ENCODE peak calls at places on chromosome 13, in seven cellular contexts. T is tibial nerve, J is foreskin fibroblast, H is GM12865, B is stomach, G is IMR-90, E is esophagus squamous epithelium. S is an unnamed sample.

GRCh38 chr13:24355103-24355502 is 45.7 kb downstream of the C1QTNF9 start:
- DNase-seq in J (no peak), B (no peak), G (no peak), T (no peak), H (no peak), E (no peak), S (no peak)

GRCh38 chr13:88919970-88920628 is 1248.9 kb downstream of the SLITRK5 start:
- DNase-seq in J (no peak), T (no peak), G (no peak), H (peak; percentile 35), E (no peak), B (no peak), S (no peak)

GRCh38 chr13:72875233-72875632 is 93.3 kb downstream of the PIBF1 start:
- DNase-seq in E (no peak), B (no peak), T (no peak), G (no peak), H (no peak), J (no peak), S (no peak)

GRCh38 chr13:33446821-33447481 is 161.4 kb upstream of the STARD13 start:
- DNase-seq in J (peak; percentile 26), B (peak; percentile 62), E (no peak), T (no peak), H (no peak), G (no peak), S (peak; percentile 10)

GRCh38 chr13:20988033-20988908 is 73.1 kb downstream of the LATS2 start:
- DNase-seq in T (no peak), J (no peak), E (no peak), H (no peak), G (no peak), B (no peak), S (no peak)

GRCh38 chr13:112457485-112457884 is 81.3 kb downstream of the SPACA7 start:
- DNase-seq in J (no peak), B (no peak), E (no peak), H (no peak), G (no peak), T (no peak), S (no peak)

GRCh38 chr13:106474906-106475305 is 60.6 kb downstream of the EFNB2 start:
- DNase-seq in B (no peak), J (no peak), H (no peak), E (no peak), T (no peak), G (no peak), S (no peak)

GRCh38 chr13:70817571-70817970 is 709.3 kb upstream of the KLHL1 start:
- DNase-seq in B (no peak), T (no peak), E (no peak), J (peak; percentile 20), H (no peak), G (peak; percentile 41), S (no peak)

GRCh38 chr13:107252428-107252827 is 684.5 kb upstream of the ARGLU1 start:
- DNase-seq in B (no peak), J (no peak), E (no peak), T (no peak), G (no peak), H (no peak), S (no peak)

GRCh38 chr13:91126806-91127205 is 220.7 kb upstream of the MIR17HG start:
- DNase-seq in G (no peak), T (no peak), H (no peak), B (no peak), E (no peak), J (no peak), S (no peak)

GRCh38 chr13:113437408-113438010 is 15.8 kb downstream of the ADPRHL1 start:
- DNase-seq in J (peak; percentile 45), H (no peak), E (no peak), G (peak; percentile 7), B (peak; percentile 60), T (no peak), S (no peak)

GRCh38 chr13:20136781-20137703 is 23.8 kb downstream of the GJA3 start:
- DNase-seq in H (peak; percentile 48), B (peak; percentile 59), J (peak; percentile 65), T (no peak), G (no peak), E (no peak), S (peak; percentile 54)

GRCh38 chr13:99464441-99464949 is 36.8 kb upstream of the TM9SF2 start:
- DNase-seq in E (no peak), J (peak; percentile 72), T (no peak), G (peak; percentile 48), B (no peak), H (peak; percentile 19), S (no peak)

GRCh38 chr13:113095146-113096051 is 10.2 kb upstream of the F7 start:
- DNase-seq in E (no peak), B (no peak), G (no peak), J (no peak), H (no peak), T (no peak), S (no peak)

GRCh38 chr13:107650081-107650701 is 565.1 kb downstream of the LIG4 start:
- DNase-seq in T (peak; percentile 15), B (peak; percentile 53), G (peak; percentile 62), E (no peak), J (no peak), H (peak; percentile 65), S (peak; percentile 64)

GRCh38 chr13:112891477-112892401 is 77.3 kb upstream of the MCF2L start:
- DNase-seq in E (no peak), H (no peak), T (no peak), G (no peak), B (peak; percentile 40), J (no peak), S (peak; percentile 41)

GRCh38 chr13:30148171-30148754 is 159.1 kb downstream of the KATNAL1 start:
- DNase-seq in H (peak; percentile 63), T (no peak), E (no peak), J (no peak), B (no peak), G (no peak), S (no peak)

GRCh38 chr13:76873454-76873853 is 12.8 kb downstream of the KCTD12 start:
- DNase-seq in B (no peak), H (no peak), T (no peak), E (no peak), G (no peak), J (no peak), S (no peak)

GRCh38 chr13:75514080-75515040 is 23.3 kb downstream of the COMMD6 start:
- DNase-seq in J (peak; percentile 36), G (peak; percentile 56), B (no peak), T (no peak), H (no peak), E (no peak), S (no peak)

GRCh38 chr13:102584423-102584822 is 12.4 kb upstream of the TPP2 start:
- DNase-seq in B (no peak), H (peak; percentile 23), E (no peak), G (no peak), J (peak; percentile 22), T (no peak), S (no peak)

DNA sequence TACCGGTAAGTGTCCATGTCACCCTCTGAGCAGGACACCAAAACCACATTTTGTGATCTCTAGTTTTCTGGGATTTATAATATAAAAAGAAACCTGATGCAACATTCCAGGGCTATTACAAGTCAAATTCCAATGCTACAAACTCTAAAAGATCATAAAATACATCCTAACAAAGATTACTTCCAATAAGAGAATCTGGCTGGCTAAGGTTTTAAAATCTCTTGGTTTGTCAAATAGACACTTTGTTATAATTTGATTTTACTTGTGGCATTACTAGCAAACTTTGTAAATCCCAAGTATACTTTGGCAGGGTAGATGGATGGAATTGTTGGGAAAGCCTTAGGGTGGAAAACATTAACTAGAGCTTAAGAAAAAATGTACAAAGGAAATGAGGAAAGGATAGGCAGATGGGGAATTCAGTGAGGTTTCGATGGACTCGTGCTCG is 74.0 kb upstream of the POMP start:
- DNase-seq in H (no peak), T (no peak), E (no peak), G (peak; percentile 71), J (peak; percentile 67), B (no peak), S (no peak)
- H3K4me3 ChIP-seq in H (no peak overlapping the region), T (no peak overlapping the region), E (no peak overlapping the region), G (no peak overlapping the region), J (no peak overlapping the region), B (no peak overlapping the region), S (no peak overlapping the region)

GRCh38 chr13:65631078-65631477 is 1599.1 kb downstream of the PCDH9 start:
- DNase-seq in J (peak; percentile 16), E (no peak), B (no peak), H (no peak), G (peak; percentile 4), T (no peak), S (no peak)
- TF ChIP-seq CTCF in J (no peak), E (no peak), B (no peak), H (no peak), G (no peak), T (no peak), S (no peak)

DNA sequence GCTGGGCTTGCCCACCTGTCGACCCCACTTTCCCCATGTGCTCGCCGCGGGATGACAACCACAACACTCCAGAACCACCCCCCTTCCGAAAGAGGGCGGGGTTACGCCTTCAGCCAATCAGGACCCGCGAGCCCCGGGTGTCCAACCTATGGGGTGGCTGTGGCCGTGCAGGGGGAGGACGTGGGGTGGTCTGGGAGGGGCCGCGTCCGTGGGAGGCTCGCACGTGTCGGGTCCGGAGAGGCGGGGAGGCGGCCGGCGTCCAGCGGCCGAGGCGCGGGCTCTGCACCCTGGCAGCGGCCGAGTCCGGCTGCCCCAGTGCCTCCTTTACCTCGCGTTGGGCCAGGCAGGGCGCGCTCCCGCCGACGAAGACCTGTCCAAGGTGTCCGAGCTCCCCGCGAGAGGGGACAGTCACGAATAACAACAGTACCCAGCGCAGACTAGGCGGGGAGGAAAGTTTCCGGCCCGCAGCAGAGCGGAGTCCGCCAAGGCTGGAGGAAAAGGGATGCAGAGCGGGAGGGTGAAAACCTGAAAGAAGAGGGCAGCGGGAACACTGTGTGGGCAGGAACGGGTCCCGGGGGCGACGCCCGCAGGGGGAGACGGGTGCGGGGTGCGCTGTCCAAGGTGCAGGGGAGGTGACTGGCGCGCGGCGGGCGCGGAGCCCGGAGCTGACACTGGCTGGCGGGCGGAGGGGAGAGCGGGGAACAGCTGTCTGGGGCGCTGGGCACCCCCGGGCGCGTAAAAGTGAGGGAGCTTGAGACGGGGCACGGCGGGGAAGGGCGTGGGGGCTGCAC is 896 bp downstream of the ENOX1 start:
- DNase-seq in H (peak; percentile 30), E (no peak), T (peak; percentile 51), G (peak; percentile 63), B (peak; percentile 70), J (peak; percentile 92), S (peak; percentile 93)
- H3K4me3 ChIP-seq in H (peak overlapping the region; percentile 73), E (peak overlapping the region; percentile 57), T (peak overlapping the region; percentile 60), G (peak overlapping the region; percentile 52), B (peak overlapping the region; percentile 69), J (peak overlapping the region; percentile 71), S (peak overlapping the region; percentile 84)

DNA sequence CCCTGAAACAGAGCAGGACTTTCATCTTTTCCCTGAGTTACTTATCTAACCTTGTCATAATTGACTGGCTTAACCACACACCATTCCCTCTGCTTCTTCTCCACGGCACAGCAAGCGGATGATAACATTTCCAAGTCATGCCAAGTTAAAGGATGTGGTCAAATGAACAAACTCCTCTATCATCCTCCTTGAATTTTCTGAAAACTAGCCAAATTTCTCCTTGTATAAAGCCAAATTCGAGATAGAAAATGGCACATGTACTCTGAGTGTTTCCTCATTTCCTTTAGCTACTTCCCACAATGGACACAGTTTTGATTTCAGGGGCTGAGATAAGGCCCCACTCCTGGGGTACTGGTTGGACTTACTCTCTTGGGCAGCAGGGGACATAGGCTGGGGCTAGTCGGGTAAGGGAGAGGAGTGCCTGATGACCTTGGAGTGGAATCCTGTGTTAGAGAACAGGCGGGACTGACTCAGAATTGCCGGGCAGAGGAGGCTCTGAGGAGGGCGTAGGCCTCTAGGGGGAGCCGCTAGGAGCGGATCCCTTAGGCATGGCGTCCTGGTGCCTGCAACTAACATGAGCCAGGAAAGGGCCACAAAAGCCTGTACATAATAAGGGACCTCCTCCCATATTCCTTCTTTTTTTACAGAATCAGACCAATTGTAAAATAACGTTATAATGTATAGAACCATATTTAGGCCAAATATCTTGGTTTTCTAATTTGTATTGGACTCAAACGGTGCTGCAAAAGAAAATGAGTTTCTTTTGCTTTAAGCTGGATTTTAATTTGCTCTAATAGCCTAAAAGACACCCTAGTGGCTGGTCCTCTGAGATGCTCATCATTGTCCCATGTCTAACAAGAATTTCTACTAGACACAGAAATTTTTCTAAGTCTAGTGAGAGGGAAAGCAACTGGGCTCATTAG is 20.4 kb upstream of the TMTC4 start:
- DNase-seq in T (no peak), G (peak; percentile 38), E (no peak), H (no peak), B (peak; percentile 53), J (peak; percentile 55), S (peak; percentile 41)
- TF ChIP-seq CTCF in T (peak; percentile 26), G (peak; percentile 47), E (no peak), H (peak; percentile 34), B (no peak), J (peak; percentile 43), S (no peak)

S was measured in Caco-2.